ENCODE peak calls at places on chromosomes 13 and 19, in ten cellular contexts. R is AG09309, H is NCI-H2081, E is midbrain, F is epithelial cell of proximal tubule, V is lower leg skin, Q is PC-3, Z is dermis microvascular lymphatic vessel endothelial cell, C is mucosa of gallbladder, A is NCI-H1417 treated with DMSO at 0.1 percent for 48 hours. W is an unnamed sample.

GRCh38 chr19:50357178-50358100 is 8.0 kb downstream of the NAPSA start:
- DNase-seq in R (no peak), H (peak), E (peak), F (no peak), V (peak), Q (peak), Z (peak), C (peak), A (peak), W (peak)

GRCh38 chr19:28314771-28315170 is 898.2 kb downstream of the UQCRFS1 start:
- DNase-seq in R (no peak), H (no peak), E (no peak), F (no peak), V (peak), Q (no peak), Z (no peak), C (no peak), A (no peak), W (no peak)

GRCh38 chr19:47754206-47755064 is 9.1 kb downstream of the NOP53 start:
- DNase-seq in R (no peak), H (no peak), E (no peak), F (no peak), V (no peak), Q (no peak), Z (no peak), C (no peak), A (no peak), W (no peak)

GRCh38 chr13:80547885-80548284 is 207.0 kb upstream of the SPRY2 start:
- DNase-seq in R (no peak), H (no peak), E (no peak), F (no peak), V (no peak), Q (no peak), Z (peak), C (no peak), A (no peak), W (no peak)

GRCh38 chr19:5809053-5809452 is 4.2 kb downstream of the NRTN start:
- DNase-seq in R (no peak), H (no peak), E (no peak), F (no peak), V (no peak), Q (no peak), Z (no peak), C (no peak), A (no peak), W (no peak)

GRCh38 chr13:21638319-21639282 is 32.3 kb upstream of the FGF9 start:
- DNase-seq in R (no peak), H (peak), E (peak), F (no peak), V (no peak), Q (peak), Z (peak), C (peak), A (no peak), W (no peak)

GRCh38 chr19:294341-294818 is 3.2 kb upstream of the PLPP2 start:
- DNase-seq in R (no peak), H (no peak), E (peak), F (no peak), V (peak), Q (no peak), Z (no peak), C (no peak), A (no peak), W (no peak)

GRCh38 chr13:27967203-27967735 is 1.8 kb downstream of the CDX2 start:
- DNase-seq in R (no peak), H (no peak), E (no peak), F (no peak), V (peak), Q (no peak), Z (no peak), C (no peak), A (no peak), W (no peak)

GRCh38 chr19:49492573-49493411 is 3.4 kb upstream of the RPS11 start:
- DNase-seq in R (no peak), H (peak), E (no peak), F (no peak), V (no peak), Q (peak), Z (no peak), C (no peak), A (no peak), W (no peak)

GRCh38 chr13:83622422-83622784 is 259.9 kb downstream of the SLITRK1 start:
- DNase-seq in R (no peak), H (no peak), E (no peak), F (no peak), V (no peak), Q (no peak), Z (no peak), C (no peak), A (no peak), W (no peak)

GRCh38 chr19:48962029-48962848 is 2.9 kb upstream of the FTL start:
- DNase-seq in R (no peak), H (no peak), E (peak), F (no peak), V (peak), Q (peak), Z (no peak), C (peak), A (no peak), W (no peak)

GRCh38 chr19:47283405-47284059 is 8.8 kb downstream of the INAFM1 start:
- DNase-seq in R (no peak), H (no peak), E (no peak), F (no peak), V (no peak), Q (no peak), Z (no peak), C (no peak), A (no peak), W (no peak)

GRCh38 chr13:80523134-80523533 is 182.2 kb upstream of the SPRY2 start:
- DNase-seq in R (no peak), H (no peak), E (no peak), F (no peak), V (no peak), Q (no peak), Z (no peak), C (no peak), A (no peak), W (no peak)

GRCh38 chr19:38211779-38212178 is 12.2 kb downstream of the DPF1 start:
- DNase-seq in R (no peak), H (no peak), E (no peak), F (no peak), V (no peak), Q (no peak), Z (no peak), C (no peak), A (no peak), W (no peak)

GRCh38 chr19:12703056-12703455 is 6.6 kb upstream of the FBXW9 start:
- DNase-seq in R (no peak), H (peak), E (no peak), F (no peak), V (no peak), Q (peak), Z (peak), C (no peak), A (no peak), W (no peak)

GRCh38 chr19:46288896-46289588 is 7.8 kb upstream of the HIF3A start:
- DNase-seq in R (peak), H (no peak), E (no peak), F (no peak), V (no peak), Q (peak), Z (peak), C (no peak), A (no peak), W (no peak)

GRCh38 chr19:21848706-21849105 is 12.7 kb upstream of the ZNF43 start:
- DNase-seq in R (no peak), H (no peak), E (no peak), F (peak), V (no peak), Q (peak), Z (no peak), C (peak), A (no peak), W (no peak)

GRCh38 chr19:49677232-49677881 is at the start of gene PRMT1:
- DNase-seq in R (no peak), H (peak), E (peak), F (no peak), V (no peak), Q (peak), Z (peak), C (no peak), A (no peak), W (no peak)

GRCh38 chr19:38869160-38869835 is 8.8 kb downstream of the RINL start:
- DNase-seq in R (no peak), H (peak), E (no peak), F (no peak), V (no peak), Q (no peak), Z (no peak), C (no peak), A (no peak), W (no peak)

GRCh38 chr19:53853707-53854106 is 14.0 kb upstream of the MYADM start:
- DNase-seq in R (no peak), H (no peak), E (no peak), F (no peak), V (no peak), Q (no peak), Z (no peak), C (no peak), A (no peak), W (no peak)

GRCh38 chr19:4399871-4400768 is at the start of gene SH3GL1:
- DNase-seq in R (peak), H (peak), E (peak), F (no peak), V (peak), Q (peak), Z (peak), C (peak), A (peak), W (peak)

GRCh38 chr19:33646306-33646705 is 24.6 kb downstream of the CHST8 start:
- DNase-seq in R (no peak), H (no peak), E (no peak), F (no peak), V (peak), Q (no peak), Z (no peak), C (no peak), A (no peak), W (no peak)

GRCh38 chr13:102401305-102401704 is 543 bp downstream of the FGF14 start:
- DNase-seq in R (no peak), H (no peak), E (no peak), F (no peak), V (no peak), Q (no peak), Z (no peak), C (no peak), A (no peak), W (no peak)

GRCh38 chr13:27406178-27406939 is 18.1 kb upstream of the GTF3A start:
- DNase-seq in R (no peak), H (peak), E (no peak), F (no peak), V (peak), Q (peak), Z (peak), C (no peak), A (peak), W (no peak)

GRCh38 chr13:105914637-105915036 is 620.8 kb downstream of the EFNB2 start:
- DNase-seq in R (peak), H (no peak), E (no peak), F (no peak), V (no peak), Q (no peak), Z (no peak), C (no peak), A (no peak), W (no peak)

W was measured in putamen.